ENCODE peak calls at places on chromosomes 12 and 14, in ten cellular contexts. A is HL-60, Z is esophagus muscularis mucosa, E is endothelial cell of umbilical vein, X is K562, T is prostate gland, D is Panc1, U is HCT116, O is GM12891, P is spleen. R is an unnamed sample.
A peak's percentile ranks its signal among the peaks of the same experiment; 100 is the strongest.

GRCh38 chr12:120514002-120514401 is 15.0 kb downstream of the COQ5 start:
- DNase-seq in D (no peak), P (no peak), Z (no peak), E (no peak), O (no peak), T (no peak), U (no peak), X (no peak), A (no peak), R (no peak)

GRCh38 chr14:56224179-56224578 is 106.0 kb downstream of the PELI2 start:
- DNase-seq in X (no peak), O (no peak), P (no peak), D (no peak), Z (no peak), U (no peak), A (no peak), E (no peak), T (no peak), R (no peak)

GRCh38 chr12:1885605-1886245 is 32.7 kb downstream of the CACNA2D4 start:
- DNase-seq in D (no peak), A (no peak), Z (peak; percentile 64), P (no peak), U (no peak), O (no peak), E (no peak), T (no peak), X (no peak), R (peak; percentile 91)

GRCh38 chr12:9870311-9870866 is 1.2 kb upstream of the CLEC2B start:
- DNase-seq in E (peak; percentile 44), U (no peak), O (no peak), A (no peak), X (no peak), Z (no peak), D (no peak), P (no peak), T (no peak), R (no peak)

GRCh38 chr12:131097247-131098177 is 143.8 kb downstream of the ADGRD1 start:
- DNase-seq in A (no peak), T (no peak), U (no peak), Z (no peak), E (no peak), X (no peak), P (peak; percentile 62), O (no peak), D (no peak), R (no peak)

GRCh38 chr12:72288911-72289310 is 16.7 kb downstream of the TRHDE start:
- DNase-seq in U (no peak), P (no peak), E (no peak), T (no peak), O (no peak), D (no peak), X (no peak), Z (no peak), A (no peak), R (no peak)

GRCh38 chr12:41230756-41231155 is 42.6 kb downstream of the PDZRN4 start:
- DNase-seq in P (no peak), A (no peak), O (no peak), D (no peak), T (no peak), E (no peak), Z (no peak), U (no peak), X (no peak), R (no peak)

GRCh38 chr12:30753233-30753632 is 1.5 kb downstream of the CAPRIN2 start:
- DNase-seq in T (no peak), P (no peak), A (no peak), X (peak; percentile 73), E (peak; percentile 52), D (peak; percentile 33), Z (no peak), O (no peak), U (no peak), R (no peak)

GRCh38 chr14:78836777-78837176 is 666.6 kb downstream of the NRXN3 start:
- DNase-seq in D (peak; percentile 38), U (peak; percentile 36), P (no peak), O (peak; percentile 2), A (peak; percentile 4), Z (no peak), X (peak; percentile 53), T (peak; percentile 22), E (peak; percentile 57), R (no peak)

GRCh38 chr12:98973395-98973794 is 328.3 kb downstream of the APAF1 start:
- DNase-seq in U (peak; percentile 37), X (no peak), A (no peak), T (no peak), P (no peak), Z (no peak), D (no peak), E (no peak), O (no peak), R (no peak)

GRCh38 chr12:95473440-95473946 is 459 bp upstream of the METAP2 start:
- DNase-seq in Z (no peak), U (peak; percentile 19), O (peak; percentile 13), P (no peak), X (peak; percentile 56), D (peak; percentile 18), E (peak; percentile 76), A (no peak), T (peak; percentile 72), R (no peak)

GRCh38 chr12:24948816-24949722 is at the start of gene BCAT1:
- DNase-seq in O (no peak), E (peak; percentile 88), U (no peak), X (peak; percentile 92), P (peak; percentile 90), T (peak; percentile 20), A (peak; percentile 69), D (no peak), Z (no peak), R (no peak)

GRCh38 chr12:49233842-49234526 is 30.9 kb upstream of the TUBA1C start:
- DNase-seq in A (peak; percentile 99), T (no peak), X (peak; percentile 87), D (no peak), U (no peak), E (no peak), Z (no peak), P (peak; percentile 94), O (no peak), R (no peak)

GRCh38 chr14:25667387-25667786 is 617.4 kb upstream of the STXBP6 start:
- DNase-seq in D (no peak), X (no peak), Z (no peak), P (no peak), U (no peak), E (no peak), A (no peak), T (no peak), O (no peak), R (no peak)
- TF ChIP-seq POLR2AphosphoS5 in D (no peak), X (no peak), Z (no peak), P (no peak), U (no peak), E (no peak), A (no peak), T (no peak), O (no peak), R (no peak)

DNA sequence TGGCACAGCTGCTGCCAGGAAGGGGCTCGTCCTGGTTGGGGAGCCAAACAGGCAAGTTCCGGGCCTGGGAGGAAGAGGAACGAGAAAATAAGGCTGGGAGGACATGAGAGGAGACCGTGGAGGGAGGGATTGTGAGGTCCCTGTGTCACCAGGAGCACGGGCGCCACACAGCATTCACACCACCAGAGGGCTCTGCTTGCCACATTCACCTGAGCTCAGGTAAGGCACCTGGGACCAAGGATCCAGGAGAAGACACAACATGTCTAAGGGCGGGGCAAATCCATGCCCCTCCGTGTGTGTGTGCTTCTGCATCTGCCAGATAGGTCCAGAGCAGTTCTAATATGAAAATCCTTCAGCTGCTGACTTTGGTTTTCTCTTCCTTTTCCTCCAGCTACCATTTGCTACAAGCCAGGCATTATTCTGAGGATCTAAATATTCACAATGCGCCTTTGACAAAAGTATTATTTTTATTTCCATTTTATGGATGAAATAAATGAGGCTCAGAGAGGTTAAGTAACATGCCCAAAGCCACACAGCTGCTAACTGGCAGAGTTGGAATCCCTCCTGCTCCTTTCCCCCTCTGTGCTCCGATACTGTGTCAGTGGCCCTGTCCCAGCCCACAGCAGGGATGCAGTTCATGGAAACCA is 14.6 kb downstream of the RAPGEF3 start:
- DNase-seq in U (peak; percentile 75), E (no peak), D (no peak), Z (no peak), A (no peak), O (no peak), T (peak; percentile 85), P (no peak), X (peak; percentile 48), R (no peak)
- TF ChIP-seq POLR2AphosphoS5 in U (no peak), E (peak; percentile 10), D (no peak), Z (no peak), A (no peak), O (no peak), T (peak; percentile 55), P (no peak), X (no peak), R (no peak)

DNA sequence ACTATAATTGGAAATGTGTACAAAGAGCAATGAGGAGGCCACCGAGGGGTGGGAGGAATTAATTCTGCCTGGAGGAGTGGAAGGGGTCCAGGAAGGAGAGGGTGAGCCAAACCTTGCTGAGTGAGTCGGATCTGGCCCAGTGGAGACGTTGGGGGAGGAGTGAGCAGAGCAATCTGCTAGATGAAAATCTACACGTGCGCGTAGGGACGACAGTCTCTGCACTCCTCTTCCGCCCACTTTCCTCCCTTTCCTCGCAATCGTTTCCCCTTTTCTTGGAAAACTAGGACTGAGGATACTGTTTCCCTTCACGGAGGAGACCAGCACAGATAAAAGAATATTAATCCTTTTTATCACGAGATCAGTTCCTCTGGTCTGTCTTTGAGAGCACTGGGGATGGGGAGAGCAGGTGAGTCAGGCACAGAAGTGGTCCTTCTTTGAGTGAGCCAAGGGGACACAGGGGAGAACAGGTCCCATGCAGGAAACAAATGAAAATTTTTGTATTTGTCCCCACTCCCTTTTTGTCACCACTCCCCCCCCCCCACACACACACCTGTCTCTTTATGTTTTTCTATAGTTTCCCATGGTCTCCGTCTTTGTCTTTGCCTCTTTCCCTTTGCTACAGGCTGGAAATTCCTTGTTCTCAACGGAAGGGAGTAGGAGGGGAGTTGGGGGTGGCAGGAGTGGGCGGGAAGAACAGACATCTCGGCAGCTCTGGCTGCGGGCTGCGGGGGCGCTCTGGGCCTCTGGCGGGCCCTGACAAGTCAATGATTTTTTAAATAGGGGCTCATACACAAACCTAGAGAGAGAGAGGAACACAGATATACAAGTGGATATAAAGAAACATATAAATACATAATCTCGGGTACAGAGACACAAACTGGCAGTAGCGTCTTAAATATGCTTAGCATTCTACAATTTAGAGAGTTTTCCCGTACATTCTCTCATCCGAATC is 2.6 kb upstream of the NAB2 start:
- DNase-seq in E (peak; percentile 83), Z (no peak), A (no peak), O (no peak), T (peak; percentile 61), U (no peak), P (peak; percentile 90), X (peak; percentile 86), D (no peak), R (no peak)
- TF ChIP-seq POLR2AphosphoS5 in E (no peak), Z (peak; percentile 43), A (no peak), O (no peak), T (no peak), U (no peak), P (no peak), X (no peak), D (no peak), R (no peak)

DNA sequence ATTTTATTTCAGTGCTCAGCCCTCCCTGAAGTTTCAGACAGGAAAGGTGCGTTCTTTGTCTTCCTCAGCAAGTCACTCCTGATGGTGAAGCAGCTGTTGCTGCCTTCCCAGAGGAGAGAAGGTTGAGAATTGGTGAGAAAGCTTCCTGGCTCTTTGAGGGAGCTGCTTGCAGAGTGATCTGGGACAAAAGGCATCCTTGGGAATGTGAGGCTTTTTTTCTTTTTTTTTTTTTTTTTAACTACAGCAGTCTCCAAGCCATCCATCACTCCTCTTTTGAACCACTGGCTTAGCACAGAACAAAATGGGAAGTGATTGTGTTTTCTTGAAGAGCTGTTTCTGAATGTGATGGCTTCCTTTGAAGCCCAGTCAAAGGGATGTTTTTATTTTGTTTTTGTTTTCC is 120.3 kb upstream of the LRIG3 start:
- DNase-seq in T (no peak), Z (no peak), E (peak; percentile 79), D (no peak), U (no peak), X (no peak), A (no peak), P (no peak), O (no peak), R (no peak)
- TF ChIP-seq POLR2AphosphoS5 in T (no peak), Z (peak; percentile 62), E (no peak), D (no peak), U (no peak), X (no peak), A (no peak), P (no peak), O (no peak), R (no peak)

R was measured in vagina.